ENCODE peak calls at places on chromosome 12, in nine cellular contexts. Z is uterus; C is astrocyte of the spinal cord; R is fibroblast of the aortic adventitia; F is stimulated activated CD8-positive, alpha-beta memory T cell treated with anti-CD3 and anti-CD28 coated beads, Interleukin-4, amount 100 ng/mL, for 48 hours; Q is Calu3; M is stimulated activated naive CD8-positive, alpha-beta T cell treated with anti-CD3 and anti-CD28 coated beads, Interleukin-15, amount 100 ng/mL, for 72 hours; D is C1 segment of cervical spinal cord; W is SW 1271. X is an unnamed sample.

GRCh38 chr12:65867428-65867827 is 43.1 kb downstream of the HMGA2 start:
- DNase-seq in Z (no peak), C (peak), R (peak), F (no peak), Q (no peak), M (no peak), D (no peak), W (no peak), X (no peak)

GRCh38 chr12:51270847-51271518 is 768 bp upstream of the SMAGP start:
- DNase-seq in Z (no peak), C (peak), R (peak), F (no peak), Q (peak), M (no peak), D (no peak), W (peak), X (no peak)

GRCh38 chr12:105574056-105574715 is 243.7 kb downstream of the C12orf75 start:
- DNase-seq in Z (no peak), C (no peak), R (no peak), F (no peak), Q (no peak), M (no peak), D (no peak), W (no peak), X (no peak)

GRCh38 chr12:123139926-123140674 is 10.8 kb downstream of the PITPNM2 start:
- DNase-seq in Z (peak), C (peak), R (peak), F (no peak), Q (peak), M (no peak), D (peak), W (no peak), X (peak)

GRCh38 chr12:79933043-79933442 is 1.9 kb downstream of the PPP1R12A start:
- DNase-seq in Z (no peak), C (no peak), R (no peak), F (no peak), Q (no peak), M (no peak), D (no peak), W (no peak), X (no peak)

GRCh38 chr12:29314421-29314820 is 66.6 kb downstream of the ERGIC2 start:
- DNase-seq in Z (no peak), C (no peak), R (no peak), F (no peak), Q (no peak), M (no peak), D (peak), W (no peak), X (no peak)

GRCh38 chr12:49810159-49810459 is 18.1 kb downstream of the NCKAP5L start:
- DNase-seq in Z (no peak), C (no peak), R (no peak), F (no peak), Q (no peak), M (no peak), D (peak), W (no peak), X (no peak)

GRCh38 chr12:53996886-53997217 is 3.1 kb upstream of the HOXC9 start:
- DNase-seq in Z (no peak), C (no peak), R (no peak), F (no peak), Q (no peak), M (no peak), D (no peak), W (no peak), X (no peak)

GRCh38 chr12:124542021-124542941 is 25.1 kb downstream of the NCOR2 start:
- DNase-seq in Z (no peak), C (no peak), R (no peak), F (no peak), Q (peak), M (no peak), D (no peak), W (no peak), X (peak)

GRCh38 chr12:87813476-87814234 is 215.5 kb downstream of the C12orf50 start:
- DNase-seq in Z (no peak), C (peak), R (peak), F (no peak), Q (no peak), M (no peak), D (no peak), W (no peak), X (no peak)

GRCh38 chr12:4997939-4998338 is 45.7 kb upstream of the KCNA5 start:
- DNase-seq in Z (peak), C (peak), R (peak), F (no peak), Q (no peak), M (no peak), D (peak), W (peak), X (no peak)

GRCh38 chr12:110100315-110100970 is 23.7 kb upstream of the IFT81 start:
- DNase-seq in Z (peak), C (peak), R (peak), F (peak), Q (peak), M (peak), D (peak), W (peak), X (peak)

GRCh38 chr12:97306121-97306520 is 156.5 kb upstream of the RMST start:
- DNase-seq in Z (no peak), C (no peak), R (no peak), F (no peak), Q (no peak), M (no peak), D (no peak), W (no peak), X (no peak)

GRCh38 chr12:65517656-65518210 is 239.2 kb downstream of the MSRB3 start:
- DNase-seq in Z (no peak), C (no peak), R (no peak), F (no peak), Q (no peak), M (no peak), D (no peak), W (no peak), X (no peak)

GRCh38 chr12:26798013-26798412 is 35.0 kb downstream of the ITPR2 start:
- DNase-seq in Z (no peak), C (peak), R (peak), F (no peak), Q (no peak), M (no peak), D (no peak), W (no peak), X (no peak)

GRCh38 chr12:44573723-44574122 is 302.4 kb downstream of the NELL2 start:
- DNase-seq in Z (no peak), C (no peak), R (no peak), F (no peak), Q (no peak), M (no peak), D (no peak), W (no peak), X (no peak)

GRCh38 chr12:114841557-114842251 is 157.7 kb upstream of the TBX3 start:
- DNase-seq in Z (no peak), C (no peak), R (no peak), F (no peak), Q (no peak), M (no peak), D (no peak), W (no peak), X (no peak)

GRCh38 chr12:76874491-76875190 is 4.2 kb downstream of the CSRP2 start:
- DNase-seq in Z (no peak), C (no peak), R (no peak), F (no peak), Q (no peak), M (no peak), D (no peak), W (no peak), X (no peak)

GRCh38 chr12:100953217-100953616 is 158.6 kb downstream of the ANO4 start:
- DNase-seq in Z (no peak), C (no peak), R (peak), F (no peak), Q (no peak), M (no peak), D (no peak), W (no peak), X (no peak)

GRCh38 chr12:28941248-28941647 is 207.8 kb upstream of the FAR2 start:
- DNase-seq in Z (no peak), C (no peak), R (peak), F (no peak), Q (no peak), M (no peak), D (no peak), W (no peak), X (no peak)

GRCh38 chr12:93524386-93525133 is 47.9 kb upstream of the SOCS2 start:
- DNase-seq in Z (no peak), C (no peak), R (no peak), F (no peak), Q (no peak), M (no peak), D (no peak), W (no peak), X (no peak)

GRCh38 chr12:11067514-11067913 is 5.4 kb upstream of the TAS2R46 start:
- DNase-seq in Z (peak), C (peak), R (peak), F (no peak), Q (no peak), M (no peak), D (no peak), W (no peak), X (no peak)

GRCh38 chr12:15852383-15852782 is 29.8 kb upstream of the STRAP start:
- DNase-seq in Z (no peak), C (peak), R (peak), F (no peak), Q (no peak), M (no peak), D (no peak), W (no peak), X (no peak)

GRCh38 chr12:29908154-29908553 is 124.4 kb upstream of the TMTC1 start:
- DNase-seq in Z (no peak), C (no peak), R (no peak), F (no peak), Q (no peak), M (no peak), D (no peak), W (no peak), X (no peak)

GRCh38 chr12:101642115-101643067 is 47.6 kb downstream of the MYBPC1 start:
- DNase-seq in Z (no peak), C (no peak), R (no peak), F (peak), Q (peak), M (no peak), D (no peak), W (no peak), X (no peak)

GRCh38 chr12:42686514-42687172 is 97.1 kb upstream of the PRICKLE1 start:
- DNase-seq in Z (no peak), C (no peak), R (no peak), F (no peak), Q (no peak), M (no peak), D (no peak), W (no peak), X (no peak)

GRCh38 chr12:1806301-1807106 is 13.9 kb upstream of the LRTM2 start:
- DNase-seq in Z (peak), C (no peak), R (peak), F (no peak), Q (no peak), M (no peak), D (no peak), W (no peak), X (no peak)

GRCh38 chr12:102510031-102510430 is 29.7 kb upstream of the IGF1 start:
- DNase-seq in Z (no peak), C (no peak), R (no peak), F (no peak), Q (no peak), M (no peak), D (no peak), W (no peak), X (no peak)

GRCh38 chr12:124917841-124918621 is 3.6 kb upstream of the UBC start:
- DNase-seq in Z (no peak), C (no peak), R (peak), F (no peak), Q (peak), M (no peak), D (no peak), W (no peak), X (no peak)

GRCh38 chr12:77204055-77204454 is 138.7 kb upstream of the E2F7 start:
- DNase-seq in Z (no peak), C (no peak), R (no peak), F (no peak), Q (peak), M (no peak), D (no peak), W (no peak), X (no peak)

GRCh38 chr12:59649203-59649602 is 53.4 kb downstream of the SLC16A7 start:
- DNase-seq in Z (no peak), C (no peak), R (no peak), F (no peak), Q (peak), M (no peak), D (no peak), W (no peak), X (no peak)